ENCODE peak calls at places on chromosomes 1 and 21, in five cellular contexts. One of them, this sample, is unnamed.

GRCh38 chr21:44421901-44422840 is 33.1 kb upstream of the LRRC3 start:
- DNase-seq in Panc1: no peak
- DNase-seq in K562: no peak
- DNase-seq in GM23338: no peak
- DNase-seq in A549: no peak
- DNase-seq in this sample: no peak

GRCh38 chr1:64100791-64101190 is 102.6 kb upstream of the UBE2U start:
- DNase-seq in A549: no peak
- DNase-seq in Panc1: no peak
- DNase-seq in GM23338: no peak
- DNase-seq in K562: no peak
- DNase-seq in this sample: no peak

GRCh38 chr1:201517631-201518030 is 10.7 kb upstream of the CSRP1 start:
- DNase-seq in GM23338: no peak
- DNase-seq in Panc1: no peak
- DNase-seq in K562: no peak
- DNase-seq in A549: no peak
- DNase-seq in this sample: no peak

GRCh38 chr1:40898434-40898900 is 36.3 kb upstream of the CITED4 start:
- DNase-seq in A549: no peak
- DNase-seq in K562: no peak
- DNase-seq in GM23338: no peak
- DNase-seq in Panc1: no peak
- DNase-seq in this sample: no peak

GRCh38 chr21:31557956-31558838 is 101.3 kb upstream of the SOD1 start:
- DNase-seq in A549: no peak
- DNase-seq in K562: no peak
- DNase-seq in GM23338: peak; percentile 57
- DNase-seq in Panc1: no peak
- DNase-seq in this sample: no peak

GRCh38 chr1:20476260-20477038 is 9.6 kb downstream of the CAMK2N1 start:
- DNase-seq in Panc1: no peak
- DNase-seq in K562: peak; percentile 69
- DNase-seq in A549: peak; percentile 47
- DNase-seq in GM23338: peak; percentile 88
- DNase-seq in this sample: no peak

GRCh38 chr1:94614980-94615379 is 73.4 kb upstream of the F3 start:
- DNase-seq in K562: no peak
- DNase-seq in Panc1: no peak
- DNase-seq in A549: no peak
- DNase-seq in GM23338: no peak
- DNase-seq in this sample: peak; percentile 82

GRCh38 chr1:219310181-219310728 is 136.6 kb downstream of the LYPLAL1 start:
- DNase-seq in A549: no peak
- DNase-seq in K562: no peak
- DNase-seq in Panc1: no peak
- DNase-seq in GM23338: no peak
- DNase-seq in this sample: no peak

GRCh38 chr1:158105342-158105741 is 75.4 kb upstream of the CD1D start:
- DNase-seq in A549: no peak
- DNase-seq in Panc1: no peak
- DNase-seq in K562: no peak
- DNase-seq in GM23338: peak; percentile 52
- DNase-seq in this sample: no peak

GRCh38 chr1:108053291-108054023 is 88.5 kb upstream of the VAV3 start:
- DNase-seq in K562: no peak
- DNase-seq in GM23338: no peak
- DNase-seq in Panc1: no peak
- DNase-seq in A549: no peak
- DNase-seq in this sample: peak; percentile 20

GRCh38 chr1:29121516-29121937 is 2.2 kb downstream of the TMEM200B start:
- DNase-seq in GM23338: peak; percentile 66
- DNase-seq in A549: no peak
- DNase-seq in Panc1: no peak
- DNase-seq in K562: no peak
- DNase-seq in this sample: no peak

DNA sequence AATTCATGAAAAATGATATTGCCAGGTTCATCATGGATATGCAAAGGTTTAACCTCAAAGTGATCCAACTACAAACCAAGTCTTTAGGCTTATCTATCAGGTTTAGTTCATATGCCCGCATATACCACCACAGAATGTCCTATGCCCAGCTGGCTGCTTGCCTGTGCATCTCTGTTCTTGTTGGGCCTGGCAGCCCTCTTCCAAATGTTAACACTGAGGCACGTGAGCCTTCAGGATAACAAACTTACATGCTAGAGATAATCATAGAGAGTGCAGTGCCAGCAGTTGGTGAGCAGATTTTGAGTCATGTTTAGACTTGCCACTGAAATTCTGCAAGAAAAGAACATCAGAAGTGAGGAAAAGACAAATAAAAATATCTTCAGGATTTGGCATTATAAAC is 607.9 kb upstream of the TMPRSS15 start:
- DNase-seq in Panc1: no peak
- DNase-seq in K562: no peak
- DNase-seq in GM23338: no peak
- DNase-seq in A549: no peak
- DNase-seq in this sample: no peak
- TF ChIP-seq REST in Panc1: no peak
- TF ChIP-seq REST in K562: no peak
- TF ChIP-seq REST in GM23338: no peak
- TF ChIP-seq REST in A549: no peak
- TF ChIP-seq REST in this sample: no peak

GRCh38 chr1:54273837-54274192 is 73.8 kb downstream of the MRPL37 start:
- DNase-seq in Panc1: no peak
- DNase-seq in A549: no peak
- DNase-seq in K562: peak; percentile 95
- DNase-seq in GM23338: peak; percentile 50
- DNase-seq in this sample: no peak

GRCh38 chr1:54275349-54275748 is 75.4 kb downstream of the MRPL37 start:
- DNase-seq in A549: no peak
- DNase-seq in K562: no peak
- DNase-seq in Panc1: no peak
- DNase-seq in GM23338: no peak
- DNase-seq in this sample: no peak

GRCh38 chr1:54273092-54273836 is 73.3 kb downstream of the MRPL37 start:
- DNase-seq in GM23338: peak; percentile 72
- DNase-seq in A549: no peak
- DNase-seq in K562: peak; percentile 70
- DNase-seq in Panc1: peak; percentile 2
- DNase-seq in this sample: no peak

GRCh38 chr1:54274448-54274847 is 74.5 kb downstream of the MRPL37 start:
- DNase-seq in GM23338: no peak
- DNase-seq in K562: no peak
- DNase-seq in Panc1: no peak
- DNase-seq in A549: no peak
- DNase-seq in this sample: no peak

DNA sequence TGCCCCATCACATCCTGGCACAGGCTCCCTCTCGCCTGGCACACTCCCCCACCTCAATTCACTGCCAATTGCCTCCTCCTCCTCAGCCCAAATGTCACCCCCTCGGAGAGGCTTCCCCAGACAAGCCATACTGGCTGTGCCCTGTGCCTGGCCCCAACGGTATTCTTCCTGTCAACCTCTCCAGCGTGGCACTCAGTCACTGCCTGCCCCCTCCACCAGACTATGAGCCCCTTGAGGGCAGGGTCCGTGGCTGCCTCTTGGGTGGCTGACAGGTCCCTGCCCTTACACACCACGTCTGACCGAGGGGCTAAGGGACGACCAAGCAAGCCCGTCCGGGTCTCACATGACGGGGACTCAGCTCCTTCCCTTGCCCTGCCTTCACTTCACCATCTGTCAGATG is 74.9 kb downstream of the MRPL37 start:
- DNase-seq in A549: no peak
- DNase-seq in K562: no peak
- DNase-seq in GM23338: no peak
- DNase-seq in Panc1: no peak
- DNase-seq in this sample: no peak
- H3K4me3 ChIP-seq in A549: no peak overlapping the region
- H3K4me3 ChIP-seq in K562: no peak overlapping the region
- H3K4me3 ChIP-seq in GM23338: no peak overlapping the region
- H3K4me3 ChIP-seq in Panc1: no peak overlapping the region
- H3K4me3 ChIP-seq in this sample: no peak overlapping the region

GRCh38 chr1:61612600-61612999 is 112.3 kb downstream of the TM2D1 start:
- DNase-seq in Panc1: no peak
- DNase-seq in GM23338: no peak
- DNase-seq in K562: no peak
- DNase-seq in A549: no peak
- DNase-seq in this sample: no peak
- TF ChIP-seq REST in Panc1: no peak
- TF ChIP-seq REST in GM23338: no peak
- TF ChIP-seq REST in K562: no peak
- TF ChIP-seq REST in A549: no peak
- TF ChIP-seq REST in this sample: no peak

GRCh38 chr1:21836729-21837128 is 24.7 kb downstream of the LDLRAD2 start:
- DNase-seq in Panc1: no peak
- DNase-seq in A549: no peak
- DNase-seq in GM23338: no peak
- DNase-seq in K562: no peak
- DNase-seq in this sample: no peak
- H3K4me3 ChIP-seq in Panc1: no peak overlapping the region
- H3K4me3 ChIP-seq in A549: no peak overlapping the region
- H3K4me3 ChIP-seq in GM23338: no peak overlapping the region
- H3K4me3 ChIP-seq in K562: no peak overlapping the region
- H3K4me3 ChIP-seq in this sample: no peak overlapping the region

GRCh38 chr1:84634536-84635205 is 55.6 kb downstream of the SSX2IP start:
- DNase-seq in GM23338: peak; percentile 6
- DNase-seq in Panc1: no peak
- DNase-seq in A549: no peak
- DNase-seq in K562: no peak
- DNase-seq in this sample: no peak

GRCh38 chr1:84632142-84632541 is 57.9 kb upstream of the CTBS start:
- DNase-seq in K562: no peak
- DNase-seq in Panc1: no peak
- DNase-seq in GM23338: no peak
- DNase-seq in A549: no peak
- DNase-seq in this sample: no peak

GRCh38 chr1:84635261-84635848 is 54.9 kb downstream of the SSX2IP start:
- DNase-seq in GM23338: no peak
- DNase-seq in A549: no peak
- DNase-seq in K562: no peak
- DNase-seq in Panc1: no peak
- DNase-seq in this sample: no peak

DNA sequence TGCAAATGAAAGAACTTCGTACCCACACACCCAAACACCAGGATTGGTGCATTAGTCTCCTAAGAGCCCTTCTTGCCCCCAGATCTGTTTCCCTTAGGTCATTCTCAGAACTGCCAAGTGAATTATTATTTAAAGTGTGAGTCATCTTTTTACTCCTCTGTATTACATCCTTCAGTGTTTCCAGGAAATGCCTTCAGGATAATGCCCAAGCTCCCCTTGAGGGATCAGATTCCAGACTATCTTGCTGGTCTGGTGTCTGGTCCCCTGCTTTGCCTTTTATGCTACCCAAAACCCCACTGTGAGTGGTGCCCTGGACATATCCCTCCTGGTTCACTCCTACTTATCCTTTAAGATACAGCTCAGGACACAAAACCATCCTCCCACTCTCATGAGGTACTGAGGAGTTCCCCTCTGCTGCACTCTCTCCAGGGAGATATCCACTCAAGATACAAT is 57.3 kb downstream of the SSX2IP start:
- DNase-seq in Panc1: peak; percentile 48
- DNase-seq in A549: peak; percentile 25
- DNase-seq in GM23338: no peak
- DNase-seq in K562: no peak
- DNase-seq in this sample: no peak
- TF ChIP-seq REST in Panc1: no peak
- TF ChIP-seq REST in A549: no peak
- TF ChIP-seq REST in GM23338: no peak
- TF ChIP-seq REST in K562: no peak
- TF ChIP-seq REST in this sample: no peak

GRCh38 chr1:23423415-23424170 is 955 bp downstream of the TCEA3 start:
- DNase-seq in GM23338: peak; percentile 57
- DNase-seq in Panc1: no peak
- DNase-seq in K562: no peak
- DNase-seq in A549: no peak
- DNase-seq in this sample: no peak
- H3K4me3 ChIP-seq in GM23338: peak overlapping the region; percentile 67
- H3K4me3 ChIP-seq in Panc1: peak overlapping the region; percentile 47
- H3K4me3 ChIP-seq in K562: no peak overlapping the region
- H3K4me3 ChIP-seq in A549: no peak overlapping the region
- H3K4me3 ChIP-seq in this sample: no peak overlapping the region

GRCh38 chr1:112307930-112308329 is 88.1 kb upstream of the CTTNBP2NL start:
- DNase-seq in Panc1: no peak
- DNase-seq in K562: no peak
- DNase-seq in A549: no peak
- DNase-seq in GM23338: no peak
- DNase-seq in this sample: no peak
- TF ChIP-seq REST in Panc1: no peak
- TF ChIP-seq REST in K562: no peak
- TF ChIP-seq REST in A549: no peak
- TF ChIP-seq REST in GM23338: no peak
- TF ChIP-seq REST in this sample: no peak

GRCh38 chr1:165445388-165445787 is 462 bp upstream of the RXRG start:
- DNase-seq in K562: no peak
- DNase-seq in A549: no peak
- DNase-seq in GM23338: peak; percentile 26
- DNase-seq in Panc1: no peak
- DNase-seq in this sample: no peak
- H3K4me3 ChIP-seq in K562: no peak overlapping the region
- H3K4me3 ChIP-seq in A549: no peak overlapping the region
- H3K4me3 ChIP-seq in GM23338: peak overlapping the region; percentile 56
- H3K4me3 ChIP-seq in Panc1: peak overlapping the region; percentile 11
- H3K4me3 ChIP-seq in this sample: no peak overlapping the region

GRCh38 chr1:175885247-175885646 is 141.9 kb upstream of the TNR start:
- DNase-seq in A549: no peak
- DNase-seq in K562: no peak
- DNase-seq in GM23338: no peak
- DNase-seq in Panc1: no peak
- DNase-seq in this sample: no peak
- TF ChIP-seq REST in A549: no peak
- TF ChIP-seq REST in K562: no peak
- TF ChIP-seq REST in GM23338: no peak
- TF ChIP-seq REST in Panc1: no peak
- TF ChIP-seq REST in this sample: no peak

This sample was measured in HL-60.